ENCODE peak calls at places on chromosome 17, in four cellular contexts. M, L, U and W are unnamed samples.
A peak's percentile ranks its signal among the peaks of the same experiment; 100 is the strongest.

GRCh38 chr17:33778505-33779398 is 476.3 kb upstream of the CCL2 start:
- DNase-seq in M (peak; percentile 58), L (peak; percentile 59), U (no peak), W (no peak)

GRCh38 chr17:77720946-77721822 is 237.3 kb upstream of the TNRC6C start:
- DNase-seq in M (no peak), L (no peak), U (no peak), W (no peak)

GRCh38 chr17:30380106-30380420 is 1.3 kb downstream of the CPD start:
- DNase-seq in M (no peak), L (peak; percentile 52), U (no peak), W (no peak)

GRCh38 chr17:42061641-42062487 is 11.5 kb upstream of the C17orf113 start:
- DNase-seq in M (no peak), L (no peak), U (no peak), W (no peak)

GRCh38 chr17:78430892-78431691 is 52.6 kb downstream of the PGS1 start:
- DNase-seq in M (no peak), L (no peak), U (no peak), W (no peak)

GRCh38 chr17:16486373-16487250 is 5.4 kb downstream of the LRRC75A start:
- DNase-seq in M (no peak), L (no peak), U (no peak), W (no peak)

GRCh38 chr17:50213026-50214015 is 11.9 kb upstream of the COL1A1 start:
- DNase-seq in M (no peak), L (peak; percentile 40), U (peak; percentile 21), W (no peak)

GRCh38 chr17:30021708-30022317 is 80.4 kb downstream of the EFCAB5 start:
- DNase-seq in M (peak; percentile 30), L (peak; percentile 60), U (peak; percentile 16), W (no peak)

GRCh38 chr17:57332501-57332900 is 76.2 kb downstream of the MSI2 start:
- DNase-seq in M (no peak), L (no peak), U (no peak), W (no peak)

GRCh38 chr17:50210249-50211225 is 9.1 kb upstream of the COL1A1 start:
- DNase-seq in M (no peak), L (no peak), U (no peak), W (no peak)

GRCh38 chr17:77185137-77185536 is 44.4 kb downstream of the SEC14L1 start:
- DNase-seq in M (no peak), L (no peak), U (no peak), W (no peak)

GRCh38 chr17:48244121-48244711 is 136.7 kb downstream of the SNX11 start:
- DNase-seq in M (no peak), L (no peak), U (no peak), W (no peak)